ENCODE peak calls at places on chromosomes 4 and X, in four cellular contexts. L, I, Z and E are unnamed samples.

GRCh38 chr4:123304151-123305021 is 92.2 kb upstream of the SPRY1 start:
- DNase-seq in L (no peak), I (peak), Z (no peak), E (no peak)

GRCh38 chrX:108303682-108304081 is 134.5 kb downstream of the COL4A6 start:
- DNase-seq in L (no peak), I (no peak), Z (no peak), E (no peak)

GRCh38 chrX:110061138-110061537 is 58.2 kb downstream of the TMEM164 start:
- DNase-seq in L (no peak), I (no peak), Z (no peak), E (no peak)

GRCh38 chrX:15755091-15755490 is 17.0 kb downstream of the CA5B start:
- DNase-seq in L (no peak), I (no peak), Z (no peak), E (no peak)

GRCh38 chrX:38868941-38869378 is 67.7 kb downstream of the MID1IP1 start:
- DNase-seq in L (peak), I (no peak), Z (no peak), E (peak)

GRCh38 chr4:2395038-2395437 is 23.4 kb downstream of the ZFYVE28 start:
- DNase-seq in L (peak), I (no peak), Z (no peak), E (no peak)

GRCh38 chr4:40046311-40046980 is 10.2 kb upstream of the N4BP2 start:
- DNase-seq in L (peak), I (no peak), Z (peak), E (no peak)

GRCh38 chr4:47145630-47146029 is 114.3 kb downstream of the GABRB1 start:
- DNase-seq in L (peak), I (no peak), Z (peak), E (peak)

GRCh38 chrX:39836802-39837420 is 260.8 kb downstream of the BCOR start:
- DNase-seq in L (no peak), I (peak), Z (no peak), E (no peak)

GRCh38 chr4:95547708-95548471 is 883 bp downstream of the UNC5C start:
- DNase-seq in L (peak), I (no peak), Z (no peak), E (no peak)

GRCh38 chr4:86652332-86652932 is 58.3 kb downstream of the PTPN13 start:
- DNase-seq in L (no peak), I (no peak), Z (no peak), E (no peak)

GRCh38 chrX:56764153-56764974 is 35.3 kb downstream of the NBDY start:
- DNase-seq in L (peak), I (peak), Z (peak), E (peak)

GRCh38 chr4:186823989-186824388 is 100.3 kb upstream of the FAT1 start:
- DNase-seq in L (peak), I (no peak), Z (no peak), E (no peak)

DNA sequence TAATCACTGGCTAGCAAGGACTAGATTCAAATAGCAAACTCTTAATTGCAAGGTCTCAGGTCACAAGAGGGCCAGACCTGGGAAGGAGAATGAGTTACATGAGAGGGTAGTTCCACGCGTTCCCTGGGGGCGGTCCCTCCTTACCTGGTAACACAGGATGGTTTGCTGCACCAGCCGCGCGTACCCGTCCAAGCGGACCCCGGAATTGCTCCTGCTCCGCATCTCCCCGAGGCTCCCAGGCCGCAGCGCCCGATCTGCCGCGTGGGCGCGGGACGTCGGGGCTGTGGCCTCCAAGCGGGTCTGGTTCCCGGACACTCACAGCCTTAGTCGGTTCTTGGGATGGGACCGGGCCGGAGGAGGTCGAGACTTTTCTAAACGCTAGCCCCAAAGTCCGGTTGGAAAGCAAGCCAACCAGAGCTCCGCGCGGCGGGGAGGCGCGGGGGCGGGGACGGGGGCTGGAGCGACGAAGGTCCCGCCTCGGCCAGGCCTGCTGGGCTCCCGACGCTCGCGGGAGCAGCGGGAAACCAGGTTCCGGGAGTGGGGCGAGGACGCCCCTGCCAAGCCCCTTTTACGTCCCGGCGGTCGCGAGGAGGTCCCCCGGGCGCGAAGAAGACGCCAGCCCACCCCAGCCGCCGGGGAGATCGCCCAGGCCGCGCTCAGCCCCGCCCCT is at the start of gene PHKA2:
- DNase-seq in L (peak), I (peak), Z (no peak), E (peak)
- H3K27ac ChIP-seq in L (peak), I (peak), Z (peak), E (peak)

GRCh38 chrX:119745283-119745848 is 13.0 kb upstream of the SOWAHD start:
- DNase-seq in L (no peak), I (no peak), Z (no peak), E (no peak)
- H3K27ac ChIP-seq in L (no peak), I (no peak), Z (no peak), E (no peak)

GRCh38 chr4:6463311-6464289 is 8.8 kb downstream of the PPP2R2C start:
- DNase-seq in L (no peak), I (no peak), Z (no peak), E (no peak)
- H3K27ac ChIP-seq in L (no peak), I (no peak), Z (no peak), E (no peak)

GRCh38 chr4:103095080-103095479 is 4.6 kb downstream of the BDH2 start:
- DNase-seq in L (no peak), I (no peak), Z (no peak), E (no peak)
- H3K27ac ChIP-seq in L (no peak), I (no peak), Z (no peak), E (no peak)

GRCh38 chr4:134202557-134202956 is 968 bp upstream of the PABPC4L start:
- DNase-seq in L (no peak), I (peak), Z (no peak), E (no peak)

GRCh38 chr4:134200811-134201215 is 776 bp downstream of the PABPC4L start:
- DNase-seq in L (no peak), I (peak), Z (no peak), E (no peak)

GRCh38 chr4:134201216-134202098 is at the start of gene PABPC4L:
- DNase-seq in L (peak), I (peak), Z (peak), E (peak)

GRCh38 chr4:134202136-134202535 is 547 bp upstream of the PABPC4L start:
- DNase-seq in L (no peak), I (no peak), Z (no peak), E (no peak)
- H3K27ac ChIP-seq in L (no peak), I (no peak), Z (no peak), E (peak)

GRCh38 chr4:128549636-128550035 is 259.9 kb upstream of the JADE1 start:
- DNase-seq in L (no peak), I (no peak), Z (no peak), E (no peak)

GRCh38 chr4:128556756-128557155 is 252.7 kb upstream of the JADE1 start:
- DNase-seq in L (no peak), I (no peak), Z (no peak), E (no peak)

GRCh38 chr4:128550060-128550459 is 259.4 kb upstream of the JADE1 start:
- DNase-seq in L (no peak), I (no peak), Z (no peak), E (no peak)

GRCh38 chr4:128551280-128551679 is 258.2 kb upstream of the JADE1 start:
- DNase-seq in L (no peak), I (no peak), Z (no peak), E (no peak)

GRCh38 chr4:128553665-128554515 is 255.6 kb upstream of the JADE1 start:
- DNase-seq in L (no peak), I (no peak), Z (no peak), E (no peak)
- H3K27ac ChIP-seq in L (peak), I (peak), Z (peak), E (peak)